ENCODE peak calls at places on chromosomes 16 and 17, in ten cellular contexts. L is thoracic aorta; Y is effector memory CD4-positive, alpha-beta T cell; W is CD8-positive, alpha-beta T cell; N is IMR-90; X is esophagus squamous epithelium; V is lung; I is colonic mucosa; O is HepG2; Q is pancreas. K is an unnamed sample. For H3K4me1 and H3K36me3, the result is how much of the 10 kb centered on the place peaks cover.

GRCh38 chr17:21162394-21162775 is 35.6 kb downstream of the DHRS7B start:
- DNase-seq in N (no peak), I (no peak), L (no peak), O (no peak), X (no peak), Y (no peak), Q (no peak), W (no peak), V (no peak), K (no peak)

GRCh38 chr17:2853111-2853721 is 57.0 kb downstream of the RAP1GAP2 start:
- DNase-seq in N (peak), L (peak), Q (peak), O (no peak), Y (peak), X (no peak), W (peak), V (peak), I (peak), K (peak)

GRCh38 chr16:86786338-86786737 is 208.0 kb downstream of the FOXL1 start:
- DNase-seq in X (no peak), V (no peak), Y (no peak), L (no peak), N (no peak), W (no peak), O (no peak), I (no peak), Q (no peak), K (no peak)

GRCh38 chr17:78889525-78889924 is 13.5 kb downstream of the CEP295NL start:
- DNase-seq in I (no peak), N (no peak), L (no peak), X (no peak), V (no peak), Y (no peak), O (no peak), W (no peak), Q (no peak), K (no peak)

GRCh38 chr17:7712111-7712771 is 5.3 kb upstream of the DNAH2 start:
- DNase-seq in Q (no peak), O (no peak), W (no peak), Y (no peak), I (no peak), V (no peak), L (no peak), X (no peak), N (no peak), K (no peak)

GRCh38 chr17:40068917-40069750 is 6.4 kb downstream of the THRA start:
- DNase-seq in O (no peak), Q (peak), W (peak), X (no peak), V (peak), L (peak), Y (peak), I (peak), N (peak), K (peak)

GRCh38 chr16:50616883-50617629 is 64.1 kb downstream of the SNX20 start:
- DNase-seq in Y (no peak), N (no peak), O (peak), Q (no peak), L (no peak), X (no peak), I (no peak), V (no peak), W (no peak), K (no peak)

GRCh38 chr16:23072769-23073549 is 76.3 kb downstream of the USP31 start:
- DNase-seq in X (no peak), Q (no peak), L (no peak), V (no peak), I (no peak), N (peak), Y (no peak), W (no peak), O (no peak), K (no peak)

GRCh38 chr17:50834786-50835562 is 412 bp upstream of the WFIKKN2 start:
- DNase-seq in V (no peak), L (no peak), Q (no peak), O (no peak), Y (no peak), X (no peak), I (no peak), N (peak), W (no peak), K (no peak)

GRCh38 chr17:57823469-57824401 is 26.1 kb downstream of the MRPS23 start:
- DNase-seq in Q (no peak), V (no peak), X (no peak), W (no peak), Y (no peak), I (no peak), O (no peak), N (peak), L (no peak), K (no peak)

GRCh38 chr17:45090711-45091110 is 29.6 kb downstream of the NMT1 start:
- DNase-seq in O (no peak), X (no peak), I (no peak), V (no peak), W (no peak), N (peak), L (no peak), Y (no peak), Q (no peak), K (no peak)

GRCh38 chr16:57446530-57447141 is 549 bp downstream of the CIAPIN1 start:
- DNase-seq in W (no peak), L (no peak), I (peak), O (no peak), X (no peak), V (peak), Y (no peak), Q (peak), N (peak), K (no peak)

GRCh38 chr17:77147357-77147801 is 6.6 kb downstream of the SEC14L1 start:
- DNase-seq in V (no peak), L (no peak), O (no peak), Q (no peak), N (no peak), X (no peak), W (no peak), I (no peak), Y (no peak), K (no peak)

GRCh38 chr16:78147846-78148535 is 48.5 kb downstream of the WWOX start:
- DNase-seq in Q (no peak), V (no peak), X (no peak), W (no peak), L (no peak), N (no peak), O (no peak), Y (no peak), I (no peak), K (no peak)

GRCh38 chr17:69326302-69327059 is 452 bp downstream of the ABCA5 start:
- DNase-seq in X (no peak), I (no peak), V (no peak), O (peak), Y (no peak), Q (no peak), W (no peak), L (peak), N (peak), K (no peak)

DNA sequence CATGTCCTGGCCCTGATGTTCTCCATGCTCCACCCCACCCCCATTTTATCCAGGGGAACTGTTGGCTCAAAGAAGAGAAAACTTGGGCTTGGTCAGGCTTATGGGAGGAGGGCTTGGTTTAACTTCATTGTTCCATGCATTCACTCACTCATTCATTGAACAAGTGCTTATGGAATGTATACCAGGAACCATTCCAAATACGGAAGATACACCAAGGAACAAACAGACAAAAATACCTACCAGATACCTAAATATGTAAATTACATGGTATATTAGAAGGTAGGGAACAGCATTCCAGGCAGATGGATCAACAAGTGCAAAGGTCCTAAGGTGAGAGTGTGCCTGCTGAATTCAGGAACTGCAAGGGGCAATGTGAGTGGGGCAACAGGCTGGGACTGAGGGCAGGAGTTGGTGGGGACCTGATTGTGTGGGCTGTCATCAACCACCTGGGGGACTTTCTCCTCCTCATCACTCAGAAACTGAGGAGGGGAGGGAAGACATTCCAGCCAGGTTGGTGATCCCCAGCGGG is 39.9 kb downstream of the RAI1 start:
- DNase-seq in V (no peak), Q (no peak), X (no peak), Y (no peak), I (no peak), O (no peak), L (no peak), N (no peak), W (no peak), K (no peak)
- H3K4me1 ChIP-seq in V (under half), Q (under half), X (half or more), Y (under half), I (under half), O (half or more), L (under half), N (under half), W (under half), K (under half)

GRCh38 chr16:55510185-55510805 is 1.4 kb downstream of the LPCAT2 start:
- DNase-seq in V (no peak), Y (no peak), I (no peak), Q (no peak), O (no peak), W (no peak), N (no peak), L (no peak), X (no peak), K (no peak)

GRCh38 chr16:55506083-55506482 is 2.8 kb upstream of the LPCAT2 start:
- DNase-seq in I (peak), N (no peak), X (no peak), O (peak), Q (no peak), L (no peak), Y (no peak), W (no peak), V (no peak), K (no peak)

GRCh38 chr16:55506708-55507107 is 2.2 kb upstream of the LPCAT2 start:
- DNase-seq in N (no peak), O (no peak), X (no peak), L (no peak), V (no peak), Y (no peak), Q (no peak), I (no peak), W (no peak), K (no peak)

GRCh38 chr16:55508271-55508921 is 476 bp upstream of the LPCAT2 start:
- DNase-seq in L (no peak), N (no peak), Q (no peak), O (no peak), Y (no peak), X (no peak), I (no peak), V (no peak), W (no peak), K (no peak)

DNA sequence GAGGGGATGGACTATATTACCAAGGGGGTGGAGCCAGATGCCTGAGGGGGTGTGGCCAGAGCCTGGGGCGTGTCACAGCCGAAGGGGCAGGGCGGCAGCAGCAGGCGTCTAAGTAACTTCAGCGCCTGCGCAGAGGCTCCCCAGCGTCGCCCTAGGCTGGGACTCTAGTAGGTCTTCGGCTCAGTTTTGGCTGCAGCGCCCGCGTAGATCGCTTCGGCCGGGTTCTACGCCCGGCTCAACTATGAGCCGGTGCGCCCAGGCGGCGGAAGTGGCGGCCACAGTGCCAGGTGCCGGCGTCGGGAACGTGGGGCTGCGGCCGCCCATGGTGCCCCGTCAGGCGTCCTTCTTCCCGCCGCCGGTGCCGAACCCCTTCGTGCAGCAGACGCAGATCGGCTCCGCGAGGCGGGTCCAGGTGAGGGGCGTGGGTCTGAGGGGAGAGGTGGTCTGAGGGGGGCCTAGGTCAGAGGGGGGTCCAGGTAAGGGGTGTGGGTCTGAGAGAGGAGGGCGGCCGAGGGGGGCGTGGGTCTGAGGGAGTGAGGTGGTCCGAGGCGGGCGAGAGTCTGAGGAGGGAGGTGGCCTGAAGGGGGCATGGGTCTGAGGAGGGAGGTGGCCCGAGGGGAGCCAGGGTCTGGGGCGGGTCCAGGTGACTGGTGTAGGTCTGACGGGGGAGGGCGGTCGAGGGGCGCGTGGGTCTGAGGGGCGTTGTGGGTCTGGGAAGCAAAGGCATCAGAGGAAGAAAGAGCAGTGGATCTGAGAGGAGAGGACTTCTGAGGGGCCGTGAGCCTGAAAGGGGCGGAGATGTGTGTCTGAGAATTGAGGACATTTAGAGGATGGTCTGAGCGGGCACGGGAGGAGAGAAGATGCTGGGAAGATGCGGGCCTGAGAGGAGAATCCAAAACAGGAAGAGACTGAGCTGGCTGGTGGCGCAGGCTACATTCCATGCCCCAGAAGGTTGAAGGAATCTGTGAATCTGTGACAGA is at the start of gene LPCAT2:
- DNase-seq in Y (no peak), Q (peak), I (peak), W (no peak), V (peak), X (no peak), L (no peak), N (peak), O (peak), K (peak)
- H3K27ac ChIP-seq in Y (no peak), Q (no peak), I (peak), W (no peak), V (peak), X (peak), L (peak), N (peak), O (no peak), K (no peak)

DNA sequence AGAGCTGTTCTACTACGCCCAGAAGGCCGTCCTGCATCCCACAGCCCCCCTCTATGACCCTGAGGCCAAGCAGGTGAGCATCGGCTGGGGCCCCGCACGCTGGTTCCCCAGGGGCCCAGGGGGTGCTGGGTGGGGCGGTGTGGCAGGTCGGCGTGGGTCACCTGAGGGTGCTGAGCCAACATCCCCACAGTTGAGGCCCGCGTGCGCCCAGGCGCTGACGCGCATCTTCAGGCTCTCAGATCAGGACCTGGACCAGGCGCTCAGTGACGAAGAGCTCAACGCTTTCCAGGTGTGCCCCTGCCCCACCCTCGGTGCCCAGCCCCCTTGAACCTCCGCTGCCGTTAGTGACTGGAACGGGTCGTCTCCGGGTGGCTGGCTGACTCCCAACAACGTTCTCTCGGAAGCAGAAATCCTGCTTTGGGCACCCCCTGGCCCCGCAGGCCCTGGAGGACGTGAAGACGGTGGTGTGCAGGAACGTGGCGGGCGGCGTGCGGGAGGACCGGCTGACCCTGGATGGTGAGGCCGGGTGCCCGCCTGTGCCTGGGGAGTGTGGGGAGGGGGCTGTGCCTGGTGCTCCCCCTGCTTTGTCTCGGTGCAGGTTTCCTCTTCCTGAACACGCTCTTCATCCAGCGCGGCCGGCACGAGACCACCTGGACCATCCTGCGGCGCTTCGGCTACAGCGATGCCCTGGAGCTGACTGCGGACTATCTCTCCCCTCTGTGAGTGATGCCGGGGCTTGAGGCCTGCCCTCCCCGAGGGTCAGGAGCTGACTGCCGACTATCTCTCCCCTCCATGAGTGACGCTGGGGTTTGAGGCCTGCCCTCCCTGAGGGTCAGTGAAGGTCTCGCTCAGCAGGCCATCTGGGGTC is 2.8 kb downstream of the RHOT2 start:
- DNase-seq in X (no peak), L (no peak), I (no peak), W (no peak), Y (no peak), O (no peak), V (no peak), Q (no peak), N (no peak), K (no peak)
- H3K36me3 ChIP-seq in X (under half), L (under half), I (under half), W (under half), Y (under half), O (under half), V (under half), Q (under half), N (under half), K (half or more)

GRCh38 chr16:82201906-82202305 is 31.9 kb upstream of the MPHOSPH6 start:
- DNase-seq in X (no peak), W (no peak), O (no peak), Q (no peak), L (no peak), Y (no peak), N (no peak), V (no peak), I (no peak), K (no peak)

GRCh38 chr16:82197540-82198240 is 27.7 kb upstream of the MPHOSPH6 start:
- DNase-seq in O (no peak), X (no peak), Q (no peak), L (no peak), N (no peak), I (no peak), Y (no peak), W (no peak), V (no peak), K (no peak)

GRCh38 chr16:82195917-82196494 is 26.0 kb upstream of the MPHOSPH6 start:
- DNase-seq in I (no peak), X (no peak), V (no peak), Q (no peak), W (no peak), N (no peak), Y (no peak), L (no peak), O (no peak), K (no peak)

GRCh38 chr16:82203198-82203597 is 33.2 kb upstream of the MPHOSPH6 start:
- DNase-seq in N (no peak), Y (no peak), L (no peak), V (no peak), I (no peak), Q (no peak), X (no peak), W (no peak), O (no peak), K (no peak)

DNA sequence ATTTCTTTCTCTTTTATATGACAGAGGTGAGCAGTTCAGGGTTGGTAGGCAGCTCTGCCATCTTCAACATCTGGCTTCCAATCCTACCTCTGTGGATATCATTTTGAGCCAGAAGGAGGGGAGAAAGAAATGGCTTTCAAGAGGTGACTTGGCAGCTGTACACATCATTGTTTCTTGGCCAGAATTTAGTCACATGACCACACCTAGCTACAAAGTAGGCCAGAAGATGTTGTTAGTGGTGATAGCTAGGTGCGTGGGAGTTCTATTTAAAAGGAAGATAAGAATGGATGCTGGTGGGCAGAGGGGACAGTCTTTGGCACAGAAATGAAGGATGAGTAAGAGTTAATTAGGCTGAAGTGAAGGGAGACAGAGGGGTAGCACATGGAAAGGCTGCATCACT is 29.2 kb upstream of the MPHOSPH6 start:
- DNase-seq in Y (no peak), O (no peak), W (no peak), X (no peak), N (no peak), V (no peak), I (no peak), Q (no peak), L (no peak), K (no peak)
- H3K4me1 ChIP-seq in Y (under half), O (under half), W (under half), X (under half), N (under half), V (under half), I (under half), Q (under half), L (under half), K (under half)

GRCh38 chr17:60559995-60560859 is 34.2 kb upstream of the APPBP2 start:
- DNase-seq in Q (no peak), X (no peak), W (no peak), O (peak), I (no peak), L (no peak), Y (no peak), N (no peak), V (peak), K (no peak)

GRCh38 chr17:60563743-60564142 is 36.2 kb upstream of the PPM1D start:
- DNase-seq in X (no peak), L (no peak), Q (no peak), Y (no peak), W (no peak), I (no peak), O (peak), N (no peak), V (no peak), K (no peak)

GRCh38 chr17:60559659-60559994 is 33.6 kb upstream of the APPBP2 start:
- DNase-seq in O (no peak), V (no peak), W (no peak), X (no peak), N (no peak), Y (no peak), Q (no peak), L (no peak), I (no peak), K (no peak)

GRCh38 chr17:60560860-60561257 is 34.8 kb upstream of the APPBP2 start:
- DNase-seq in N (no peak), O (peak), W (no peak), L (no peak), I (no peak), V (no peak), Y (no peak), Q (no peak), X (no peak), K (no peak)

DNA sequence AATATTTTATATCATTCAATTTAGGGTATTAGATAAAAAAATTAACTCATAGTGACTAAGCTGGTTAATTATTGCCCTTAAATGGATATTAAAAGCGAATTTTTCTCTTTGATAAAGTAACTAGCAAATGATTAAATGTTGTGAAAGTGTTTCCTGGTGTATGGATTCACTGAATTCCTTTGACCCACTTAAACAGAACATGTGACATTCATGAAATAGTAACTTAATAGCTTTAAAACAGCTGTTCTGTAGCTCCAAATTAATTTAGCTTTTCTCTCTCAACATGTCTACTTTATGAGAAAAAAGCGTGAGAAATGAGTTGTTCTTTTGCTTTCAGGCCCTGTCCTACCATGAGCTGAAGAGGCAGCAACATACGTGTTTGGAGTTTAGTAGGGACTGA is 36.4 kb upstream of the APPBP2 start:
- DNase-seq in O (no peak), L (no peak), V (no peak), N (no peak), Y (no peak), I (no peak), W (no peak), Q (no peak), X (no peak), K (no peak)
- H3K27ac ChIP-seq in O (no peak), L (no peak), V (no peak), N (no peak), Y (no peak), I (no peak), W (no peak), Q (no peak), X (no peak), K (no peak)

GRCh38 chr17:66593116-66593515 is 241.8 kb upstream of the CACNG5 start:
- DNase-seq in N (no peak), V (no peak), I (no peak), O (no peak), X (no peak), W (no peak), Y (no peak), L (no peak), Q (no peak), K (no peak)
- H3K36me3 ChIP-seq in N (under half), V (under half), I (under half), O (under half), X (under half), W (under half), Y (under half), L (under half), Q (under half), K (under half)

K was measured in naive thymus-derived CD4-positive, alpha-beta T cell.